ENCODE peak calls at places on chromosomes 3 and 15, in nine cellular contexts. U is left ventricle myocardium inferior; J is PC-3; C is lower lobe of right lung; Z is cardiac muscle cell; W is Peyer's patch; V is GM23248; M is effector memory CD4-positive, alpha-beta T cell; X is heart right ventricle. I is an unnamed sample.

GRCh38 chr3:126022741-126023359 is 53.9 kb downstream of the ROPN1B start:
- DNase-seq in C (no peak), W (no peak), V (no peak), J (no peak), X (no peak), Z (no peak), M (no peak), U (no peak), I (no peak)

GRCh38 chr3:38003817-38004414 is 13.3 kb downstream of the VILL start:
- DNase-seq in U (peak), M (no peak), W (peak), X (no peak), J (no peak), C (no peak), V (no peak), Z (no peak), I (no peak)

GRCh38 chr3:189995129-189995528 is 125.6 kb downstream of the P3H2 start:
- DNase-seq in M (no peak), X (no peak), J (no peak), W (no peak), C (no peak), V (no peak), U (no peak), Z (no peak), I (no peak)

GRCh38 chr3:168475730-168476129 is 380.0 kb upstream of the GOLIM4 start:
- DNase-seq in W (no peak), X (no peak), M (no peak), C (no peak), Z (no peak), V (no peak), J (no peak), U (no peak), I (no peak)

GRCh38 chr15:52117549-52117948 is 5.0 kb upstream of the BCL2L10 start:
- DNase-seq in Z (no peak), U (no peak), M (no peak), W (no peak), J (no peak), V (no peak), C (no peak), X (no peak), I (no peak)

GRCh38 chr15:76153241-76154197 is 93.7 kb downstream of the TMEM266 start:
- DNase-seq in C (no peak), W (no peak), Z (no peak), X (no peak), V (no peak), U (no peak), J (no peak), M (no peak), I (no peak)

GRCh38 chr15:89680282-89680873 is 1.2 kb upstream of the PLIN1 start:
- DNase-seq in V (peak), Z (no peak), C (no peak), X (peak), U (peak), J (peak), W (peak), M (no peak), I (peak)

GRCh38 chr15:78110096-78110495 is 17.7 kb downstream of the SH2D7 start:
- DNase-seq in C (no peak), X (no peak), Z (no peak), W (no peak), M (no peak), J (no peak), U (no peak), V (no peak), I (no peak)

GRCh38 chr15:53288542-53288941 is 470.9 kb downstream of the WDR72 start:
- DNase-seq in X (no peak), C (no peak), W (no peak), Z (no peak), V (no peak), M (no peak), U (no peak), J (no peak), I (no peak)

GRCh38 chr15:34644061-34644460 is 60.6 kb upstream of the GOLGA8B start:
- DNase-seq in M (no peak), W (no peak), J (peak), C (no peak), V (peak), Z (no peak), U (no peak), X (no peak), I (no peak)

GRCh38 chr15:70089692-70089971 is 8.1 kb downstream of the TLE3 start:
- DNase-seq in X (no peak), U (no peak), M (no peak), J (peak), C (no peak), W (no peak), V (peak), Z (no peak), I (no peak)

GRCh38 chr3:16490062-16490641 is 23.3 kb downstream of the RFTN1 start:
- DNase-seq in M (no peak), V (no peak), C (no peak), X (no peak), U (no peak), W (no peak), Z (no peak), J (peak), I (no peak)

GRCh38 chr3:17469520-17469919 is 272.9 kb downstream of the TBC1D5 start:
- DNase-seq in W (no peak), Z (no peak), C (no peak), V (peak), M (no peak), J (peak), X (no peak), U (no peak), I (no peak)

GRCh38 chr3:160163259-160163878 is 61.9 kb upstream of the C3orf80 start:
- DNase-seq in U (no peak), V (peak), J (peak), X (no peak), M (no peak), C (no peak), Z (peak), W (no peak), I (no peak)

GRCh38 chr3:46089237-46090011 is 62.1 kb upstream of the XCR1 start:
- DNase-seq in W (no peak), C (peak), U (peak), M (no peak), V (peak), Z (no peak), J (peak), X (peak), I (no peak)

GRCh38 chr3:8840556-8840955 is 71.1 kb upstream of the OXTR start:
- DNase-seq in W (no peak), Z (no peak), X (no peak), V (no peak), M (no peak), U (no peak), C (no peak), J (no peak), I (no peak)

GRCh38 chr15:89149501-89150101 is 61.3 kb downstream of the ABHD2 start:
- DNase-seq in J (no peak), M (no peak), Z (no peak), C (no peak), V (no peak), X (no peak), W (no peak), U (no peak), I (no peak)

GRCh38 chr3:118538187-118538586 is 496.5 kb downstream of the IGSF11 start:
- DNase-seq in V (peak), J (no peak), M (no peak), U (no peak), Z (no peak), X (no peak), W (no peak), C (no peak), I (no peak)

GRCh38 chr3:164608554-164609276 is 469.6 kb downstream of the SI start:
- DNase-seq in W (no peak), V (no peak), X (no peak), M (no peak), J (no peak), Z (no peak), C (no peak), U (no peak), I (no peak)

GRCh38 chr3:111047053-111047452 is 24.6 kb upstream of the NECTIN3 start:
- DNase-seq in Z (no peak), X (no peak), V (no peak), U (no peak), C (no peak), J (no peak), W (no peak), M (no peak), I (no peak)

GRCh38 chr3:87333393-87333892 is 57.1 kb upstream of the POU1F1 start:
- DNase-seq in X (no peak), Z (no peak), J (peak), U (no peak), V (peak), C (no peak), W (no peak), M (no peak), I (no peak)

GRCh38 chr15:68821898-68822380 is 1.2 kb upstream of the ANP32A start:
- DNase-seq in C (no peak), X (no peak), Z (peak), M (no peak), W (no peak), V (peak), U (no peak), J (peak), I (no peak)
- H3K4me3 ChIP-seq in C (peak), X (peak), Z (peak), M (peak), W (peak), V (peak), U (peak), J (peak), I (peak)

GRCh38 chr3:71466483-71466882 is 117.0 kb downstream of the FOXP1 start:
- DNase-seq in U (no peak), Z (no peak), C (no peak), J (peak), W (no peak), M (no peak), X (peak), V (no peak), I (no peak)
- H3K27ac ChIP-seq in U (peak), Z (no peak), C (no peak), J (peak), W (no peak), M (no peak), X (no peak), V (no peak), I (no peak)

DNA sequence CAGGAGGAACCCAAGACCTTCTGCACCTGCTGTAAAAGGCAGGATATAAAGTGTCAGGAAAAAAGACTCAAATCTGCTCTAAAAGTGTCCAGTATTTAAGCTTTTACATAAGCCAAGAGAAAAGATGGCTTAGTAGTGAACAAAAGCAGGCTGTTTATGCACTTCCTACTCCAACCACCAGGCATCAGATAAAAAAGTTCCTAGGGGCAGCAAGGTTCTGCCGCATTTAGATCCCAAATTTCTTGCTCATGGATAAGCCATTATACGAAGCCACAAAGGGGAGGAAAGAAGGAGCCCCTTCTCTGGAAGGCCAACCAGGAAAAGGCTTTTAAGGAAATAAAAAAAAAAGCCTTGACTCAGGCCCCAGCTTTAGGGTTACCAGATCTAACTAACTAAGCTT is 10.6 kb upstream of the SLC9C1 start:
- DNase-seq in C (no peak), J (no peak), M (no peak), Z (peak), U (no peak), X (no peak), V (peak), W (no peak), I (no peak)
- H3K4me3 ChIP-seq in C (no peak), J (no peak), M (no peak), Z (peak), U (peak), X (peak), V (peak), W (no peak), I (peak)

GRCh38 chr3:179149239-179149887 is 1.2 kb downstream of the PIK3CA start:
- DNase-seq in X (peak), U (no peak), C (peak), W (no peak), J (peak), V (peak), M (peak), Z (peak), I (no peak)
- H3K27ac ChIP-seq in X (peak), U (peak), C (peak), W (peak), J (peak), V (peak), M (peak), Z (peak), I (peak)

GRCh38 chr15:49155110-49155833 is at the start of gene COPS2:
- DNase-seq in W (peak), C (peak), Z (peak), M (peak), V (peak), J (peak), U (peak), X (peak), I (peak)
- H3K4me3 ChIP-seq in W (peak), C (peak), Z (peak), M (peak), V (peak), J (peak), U (peak), X (peak), I (peak)

DNA sequence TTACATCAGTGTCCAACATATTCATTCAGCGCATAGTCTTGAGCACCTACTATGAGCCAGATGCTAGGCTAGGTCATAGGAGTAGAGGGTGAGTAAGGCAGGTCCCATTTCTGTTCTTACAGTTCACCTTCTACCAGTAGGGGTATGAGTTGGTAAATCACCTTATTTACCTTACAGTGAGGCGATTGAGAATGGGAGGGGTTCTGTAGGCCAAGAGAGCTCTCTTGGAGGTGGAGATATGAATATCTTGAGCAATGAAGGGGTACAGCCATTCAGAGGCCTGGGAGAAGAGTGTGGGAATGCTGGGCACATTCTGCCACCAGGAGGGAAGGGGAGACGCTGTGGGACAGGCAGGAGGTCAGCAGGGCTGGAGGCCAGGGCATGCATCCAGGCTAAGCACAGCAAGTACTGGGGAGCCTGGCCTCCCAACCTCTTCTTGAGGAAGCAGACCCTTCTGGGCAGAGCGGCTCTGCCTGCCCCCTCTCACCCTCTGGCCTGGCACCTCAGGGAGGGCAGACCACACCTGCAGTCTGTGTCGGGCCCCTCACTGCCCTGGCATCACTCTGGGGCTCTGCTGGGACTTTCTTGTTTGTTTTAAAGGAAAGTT is 123.4 kb downstream of the EEFSEC start:
- DNase-seq in W (no peak), X (no peak), J (peak), Z (no peak), C (no peak), U (no peak), V (no peak), M (no peak), I (no peak)
- H3K27ac ChIP-seq in W (no peak), X (no peak), J (no peak), Z (no peak), C (peak), U (no peak), V (no peak), M (no peak), I (peak)

GRCh38 chr3:55271549-55271948 is 215.6 kb downstream of the WNT5A start:
- DNase-seq in W (no peak), J (no peak), M (no peak), U (no peak), C (no peak), V (no peak), Z (no peak), X (no peak), I (no peak)
- H3K4me3 ChIP-seq in W (no peak), J (no peak), M (no peak), U (no peak), C (no peak), V (no peak), Z (no peak), X (no peak), I (no peak)

GRCh38 chr3:14297784-14298236 is 104.6 kb upstream of the SLC6A6 start:
- DNase-seq in U (peak), J (no peak), X (peak), V (peak), Z (no peak), M (no peak), C (no peak), W (no peak), I (peak)

GRCh38 chr3:14298442-14298841 is 104.0 kb upstream of the SLC6A6 start:
- DNase-seq in Z (no peak), X (no peak), W (no peak), V (no peak), J (no peak), U (no peak), C (no peak), M (no peak), I (no peak)

GRCh38 chr3:14297305-14297704 is 105.1 kb upstream of the SLC6A6 start:
- DNase-seq in W (no peak), J (no peak), Z (no peak), U (no peak), V (no peak), M (no peak), C (no peak), X (no peak), I (no peak)

GRCh38 chr3:14299767-14300166 is 102.6 kb upstream of the SLC6A6 start:
- DNase-seq in U (no peak), W (no peak), M (no peak), V (no peak), Z (no peak), C (no peak), J (no peak), X (no peak), I (no peak)

GRCh38 chr3:14298991-14299555 is 103.3 kb upstream of the SLC6A6 start:
- DNase-seq in X (no peak), M (no peak), U (no peak), J (no peak), Z (no peak), W (no peak), V (no peak), C (no peak), I (no peak)
- H3K27ac ChIP-seq in X (no peak), M (no peak), U (no peak), J (no peak), Z (no peak), W (no peak), V (no peak), C (no peak), I (no peak)

GRCh38 chr3:30660128-30660525 is 53.7 kb downstream of the TGFBR2 start:
- DNase-seq in Z (no peak), J (no peak), X (no peak), C (no peak), W (no peak), V (no peak), U (no peak), M (no peak), I (no peak)

GRCh38 chr3:30659270-30660127 is 53.1 kb downstream of the TGFBR2 start:
- DNase-seq in X (no peak), V (peak), U (no peak), C (no peak), Z (no peak), W (no peak), M (no peak), J (peak), I (no peak)

GRCh38 chr3:30657914-30658313 is 51.5 kb downstream of the TGFBR2 start:
- DNase-seq in Z (no peak), X (peak), U (no peak), V (peak), C (no peak), W (no peak), M (no peak), J (no peak), I (no peak)

GRCh38 chr3:30656624-30657141 is 50.3 kb downstream of the TGFBR2 start:
- DNase-seq in Z (no peak), U (no peak), M (no peak), V (no peak), J (no peak), C (no peak), X (no peak), W (no peak), I (no peak)

DNA sequence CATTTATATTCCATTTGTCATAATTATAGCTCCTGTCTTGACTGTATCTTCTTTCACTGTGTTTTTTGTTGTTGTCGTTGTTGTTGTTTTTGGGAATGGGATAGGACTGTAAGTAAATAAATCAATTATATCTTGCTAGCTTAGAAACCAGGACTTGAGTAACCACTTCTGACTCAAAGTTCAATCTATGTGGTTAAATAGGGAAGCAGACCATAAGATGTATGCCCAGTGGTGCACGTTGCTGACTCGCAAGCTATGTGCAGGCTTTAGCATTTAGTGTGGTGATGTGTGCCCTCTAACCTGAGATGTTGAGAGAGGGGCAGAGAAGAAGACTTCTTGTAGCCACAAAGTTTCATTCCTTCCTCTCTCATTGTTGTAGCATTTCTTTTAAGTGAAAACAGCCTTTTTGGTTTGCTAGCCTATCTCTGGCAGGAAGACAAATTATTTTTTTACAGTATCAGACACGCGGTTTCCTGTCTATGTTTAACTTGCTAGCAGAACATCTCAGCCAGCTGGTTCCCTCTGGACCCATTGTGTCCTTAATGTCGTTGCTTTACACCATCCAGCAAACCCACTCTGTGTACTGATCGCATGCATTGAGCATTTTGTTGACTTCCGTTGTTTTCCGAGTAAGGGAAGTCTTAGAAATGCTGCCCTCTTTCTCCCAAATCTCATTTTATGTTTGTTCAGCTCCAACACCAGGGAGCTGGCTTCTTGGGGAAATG is 52.1 kb downstream of the TGFBR2 start:
- DNase-seq in V (peak), Z (no peak), X (peak), U (no peak), W (no peak), M (no peak), C (no peak), J (peak), I (no peak)
- H3K4me3 ChIP-seq in V (peak), Z (no peak), X (no peak), U (peak), W (no peak), M (peak), C (no peak), J (peak), I (no peak)

GRCh38 chr3:101744811-101745210 is 20.4 kb downstream of the CEP97 start:
- DNase-seq in X (no peak), V (no peak), W (no peak), C (no peak), Z (no peak), M (no peak), J (no peak), U (no peak), I (no peak)
- H3K27ac ChIP-seq in X (no peak), V (no peak), W (no peak), C (no peak), Z (no peak), M (no peak), J (no peak), U (no peak), I (no peak)

I was measured in uterus.